ENCODE peak calls at places on chromosome 15, in seven cellular contexts. X is IMR-90, Y is mesenchymal stem cell, E is H9, Z is trophoblast cell, R is neuronal stem cell, O is H1. J is an unnamed sample. For H3K4me1, the result is how much of the 10 kb centered on the place peaks cover.

GRCh38 chr15:47820780-47821319 is 103.5 kb downstream of the SEMA6D start:
- DNase-seq in X (peak), Y (peak), E (no peak), Z (no peak), R (no peak), O (no peak), J (no peak)

GRCh38 chr15:62791694-62792093 is 250.9 kb upstream of the TPM1 start:
- DNase-seq in X (no peak), Y (no peak), E (no peak), Z (no peak), R (no peak), O (no peak), J (no peak)

GRCh38 chr15:38886315-38887163 is 321.9 kb upstream of the RASGRP1 start:
- DNase-seq in X (peak), Y (peak), E (no peak), Z (peak), R (no peak), O (no peak), J (no peak)

GRCh38 chr15:73014904-73015303 is 37.4 kb upstream of the NEO1 start:
- DNase-seq in X (no peak), Y (no peak), E (no peak), Z (no peak), R (no peak), O (no peak), J (no peak)

GRCh38 chr15:29242466-29243242 is 27.0 kb downstream of the NSMCE3 start:
- DNase-seq in X (peak), Y (no peak), E (no peak), Z (no peak), R (no peak), O (no peak), J (no peak)

GRCh38 chr15:101451192-101451799 is 38.2 kb downstream of the PCSK6 start:
- DNase-seq in X (no peak), Y (peak), E (no peak), Z (peak), R (no peak), O (no peak), J (no peak)

GRCh38 chr15:99180287-99180962 is 69.0 kb downstream of the TTC23 start:
- DNase-seq in X (no peak), Y (no peak), E (no peak), Z (no peak), R (no peak), O (no peak), J (no peak)

GRCh38 chr15:48682949-48683651 is 37.6 kb upstream of the FBN1 start:
- DNase-seq in X (peak), Y (peak), E (no peak), Z (peak), R (no peak), O (no peak), J (no peak)

GRCh38 chr15:44788748-44789147 is 52.4 kb downstream of the TRIM69 start:
- DNase-seq in X (no peak), Y (no peak), E (no peak), Z (no peak), R (no peak), O (no peak), J (no peak)

GRCh38 chr15:29838352-29839010 is 16.2 kb upstream of the TJP1 start:
- DNase-seq in X (no peak), Y (no peak), E (no peak), Z (no peak), R (no peak), O (no peak), J (no peak)

GRCh38 chr15:60379466-60380274 is 18.1 kb downstream of the ANXA2 start:
- DNase-seq in X (peak), Y (peak), E (no peak), Z (peak), R (no peak), O (no peak), J (peak)

GRCh38 chr15:90463381-90463780 is 66.3 kb upstream of the CRTC3 start:
- DNase-seq in X (peak), Y (peak), E (no peak), Z (no peak), R (no peak), O (no peak), J (no peak)

GRCh38 chr15:99842071-99842470 is 108.8 kb upstream of the LYSMD4 start:
- DNase-seq in X (no peak), Y (no peak), E (no peak), Z (no peak), R (no peak), O (no peak), J (no peak)

GRCh38 chr15:99616129-99616528 is 50.3 kb downstream of the MEF2A start:
- DNase-seq in X (no peak), Y (no peak), E (no peak), Z (no peak), R (no peak), O (no peak), J (no peak)

GRCh38 chr15:44148580-44148979 is 46.5 kb downstream of the FRMD5 start:
- DNase-seq in X (no peak), Y (no peak), E (no peak), Z (no peak), R (no peak), O (no peak), J (no peak)

GRCh38 chr15:45333550-45333949 is 44.8 kb downstream of the GATM start:
- DNase-seq in X (peak), Y (peak), E (no peak), Z (no peak), R (no peak), O (no peak), J (no peak)

GRCh38 chr15:45521596-45522167 is 873 bp downstream of the SLC30A4 start:
- DNase-seq in X (no peak), Y (no peak), E (no peak), Z (no peak), R (peak), O (no peak), J (no peak)

GRCh38 chr15:51135276-51135675 is 40.6 kb upstream of the TNFAIP8L3 start:
- DNase-seq in X (no peak), Y (no peak), E (no peak), Z (no peak), R (no peak), O (no peak), J (no peak)

GRCh38 chr15:69324031-69324430 is 25.3 kb downstream of the PAQR5 start:
- DNase-seq in X (no peak), Y (no peak), E (no peak), Z (no peak), R (no peak), O (no peak), J (no peak)

GRCh38 chr15:76991741-76992645 is 2.9 kb upstream of the PSTPIP1 start:
- DNase-seq in X (no peak), Y (no peak), E (peak), Z (no peak), R (no peak), O (no peak), J (no peak)

GRCh38 chr15:82621970-82622369 is 25.2 kb downstream of the CPEB1 start:
- DNase-seq in X (no peak), Y (no peak), E (peak), Z (no peak), R (no peak), O (no peak), J (peak)

GRCh38 chr15:101539930-101540329 is 50.4 kb upstream of the PCSK6 start:
- DNase-seq in X (no peak), Y (no peak), E (peak), Z (no peak), R (no peak), O (no peak), J (no peak)

GRCh38 chr15:89513284-89513683 is 16.9 kb upstream of the RHCG start:
- DNase-seq in X (no peak), Y (no peak), E (no peak), Z (no peak), R (no peak), O (no peak), J (no peak)

GRCh38 chr15:55768670-55769185 is 25.8 kb upstream of the PRTG start:
- DNase-seq in X (no peak), Y (no peak), E (no peak), Z (peak), R (peak), O (no peak), J (peak)

GRCh38 chr15:48292458-48292857 is 38.8 kb upstream of the DUT start:
- DNase-seq in X (no peak), Y (no peak), E (no peak), Z (no peak), R (no peak), O (no peak), J (peak)

GRCh38 chr15:89662893-89663673 is 7.8 kb upstream of the KIF7 start:
- DNase-seq in X (peak), Y (peak), E (peak), Z (peak), R (no peak), O (no peak), J (peak)

GRCh38 chr15:46416544-46416943 is 781.7 kb downstream of the SQOR start:
- DNase-seq in X (no peak), Y (no peak), E (no peak), Z (no peak), R (no peak), O (no peak), J (no peak)

GRCh38 chr15:99963096-99963825 is 230.0 kb upstream of the LYSMD4 start:
- DNase-seq in X (no peak), Y (peak), E (no peak), Z (no peak), R (no peak), O (no peak), J (no peak)

GRCh38 chr15:78228356-78228996 is 5.9 kb downstream of the ACSBG1 start:
- DNase-seq in X (no peak), Y (no peak), E (no peak), Z (no peak), R (no peak), O (no peak), J (no peak)

GRCh38 chr15:55742498-55742926 is 440 bp downstream of the PRTG start:
- DNase-seq in X (peak), Y (peak), E (no peak), Z (no peak), R (no peak), O (no peak), J (no peak)

GRCh38 chr15:99042909-99043308 is 35.3 kb upstream of the PGPEP1L start:
- DNase-seq in X (no peak), Y (no peak), E (no peak), Z (no peak), R (no peak), O (no peak), J (no peak)

GRCh38 chr15:66897381-66897780 is 168.0 kb upstream of the SMAD3 start:
- DNase-seq in X (no peak), Y (no peak), E (no peak), Z (no peak), R (no peak), O (no peak), J (no peak)
- H3K4me1 ChIP-seq in X (under half), Y (under half), E (under half), Z (under half), R (under half), O (under half), J (under half)

DNA sequence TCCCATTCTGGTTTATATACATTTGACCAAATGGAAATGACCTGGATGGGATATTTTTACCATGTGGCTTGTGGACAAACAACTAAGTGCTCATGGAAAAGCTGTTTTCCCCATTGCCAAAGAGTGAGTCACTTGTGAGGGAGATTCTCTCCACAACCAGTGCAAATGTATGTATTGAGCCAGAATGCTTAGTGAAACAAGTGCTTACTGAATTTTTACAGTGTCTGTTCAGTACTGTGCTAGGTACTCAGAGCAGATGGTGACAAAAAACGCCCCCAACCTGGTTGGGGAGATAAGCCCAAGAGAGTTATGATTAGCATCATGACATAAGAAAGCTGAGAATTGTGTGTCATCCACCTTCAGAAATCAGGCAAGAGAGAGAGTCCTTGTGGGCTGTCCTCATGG is 2.3 kb downstream of the CHP1 start:
- DNase-seq in X (peak), Y (peak), E (no peak), Z (peak), R (no peak), O (no peak), J (no peak)
- H2AK5ac ChIP-seq in X (no peak), Y (no peak), E (no peak), Z (no peak), R (no peak), O (no peak), J (no peak)

GRCh38 chr15:64703632-64703959 is 71.8 kb downstream of the RBPMS2 start:
- DNase-seq in X (no peak), Y (no peak), E (no peak), Z (no peak), R (no peak), O (no peak), J (peak)
- H3K4me1 ChIP-seq in X (under half), Y (under half), E (under half), Z (under half), R (under half), O (under half), J (under half)

DNA sequence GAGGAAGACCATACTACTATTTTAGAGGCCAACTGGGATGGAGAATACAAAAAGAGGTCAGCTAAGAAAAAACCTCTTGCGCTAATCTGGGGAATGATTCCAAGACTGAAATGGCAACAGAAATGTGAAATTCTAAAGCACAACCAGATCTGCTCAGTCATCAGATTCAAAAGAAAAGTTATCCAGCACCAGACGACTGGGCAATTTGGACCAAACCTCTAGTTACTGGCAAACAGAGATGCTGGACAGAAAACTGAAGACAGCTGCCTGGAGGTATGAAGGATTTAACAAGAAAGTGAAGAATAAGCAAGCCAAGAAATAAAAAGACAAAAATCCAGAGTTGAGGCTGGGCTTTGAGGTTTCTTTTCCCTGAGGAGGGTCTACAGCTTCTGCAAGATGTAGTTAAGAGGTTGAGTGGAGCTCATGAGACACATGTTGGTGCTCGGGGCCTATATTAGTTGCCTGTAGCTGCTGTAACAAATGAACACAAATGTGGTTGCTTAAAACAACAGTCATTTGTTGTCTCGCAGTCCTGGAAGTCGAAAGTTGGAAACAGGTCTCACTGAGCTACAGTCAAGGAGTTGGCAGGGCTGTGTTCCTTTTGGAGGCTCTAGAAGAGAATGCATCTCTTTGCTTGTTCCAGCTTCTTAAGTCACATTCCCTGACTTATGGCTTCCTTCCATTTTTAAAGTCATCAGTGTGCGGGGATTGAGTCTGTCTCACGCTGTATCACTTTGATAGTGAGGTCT is 119.8 kb downstream of the ATP10A start:
- DNase-seq in X (peak), Y (no peak), E (no peak), Z (no peak), R (no peak), O (no peak), J (no peak)
- H2AK5ac ChIP-seq in X (no peak), Y (no peak), E (no peak), Z (no peak), R (no peak), O (no peak), J (no peak)

GRCh38 chr15:49718846-49719245 is 98.0 kb downstream of the DTWD1 start:
- DNase-seq in X (no peak), Y (no peak), E (no peak), Z (no peak), R (no peak), O (no peak), J (no peak)

GRCh38 chr15:49718234-49718633 is 97.4 kb downstream of the DTWD1 start:
- DNase-seq in X (peak), Y (peak), E (no peak), Z (no peak), R (no peak), O (no peak), J (no peak)

GRCh38 chr15:49715213-49715612 is 94.4 kb downstream of the DTWD1 start:
- DNase-seq in X (no peak), Y (no peak), E (no peak), Z (no peak), R (no peak), O (no peak), J (no peak)

GRCh38 chr15:49712846-49713450 is 92.1 kb downstream of the DTWD1 start:
- DNase-seq in X (no peak), Y (no peak), E (no peak), Z (no peak), R (no peak), O (no peak), J (peak)

GRCh38 chr15:49715701-49716100 is 94.9 kb downstream of the DTWD1 start:
- DNase-seq in X (no peak), Y (no peak), E (no peak), Z (no peak), R (no peak), O (no peak), J (no peak)
- H3K4me1 ChIP-seq in X (under half), Y (under half), E (under half), Z (under half), R (under half), O (under half), J (under half)

GRCh38 chr15:58458076-58458475 is 26.3 kb downstream of the LIPC start:
- DNase-seq in X (no peak), Y (peak), E (no peak), Z (no peak), R (no peak), O (no peak), J (no peak)
- H2AK5ac ChIP-seq in X (peak), Y (peak), E (no peak), Z (no peak), R (no peak), O (no peak), J (no peak)

GRCh38 chr15:65092911-65093792 is 16.6 kb downstream of the KBTBD13 start:
- DNase-seq in X (no peak), Y (no peak), E (peak), Z (no peak), R (no peak), O (no peak), J (no peak)

GRCh38 chr15:65095747-65096104 is 19.2 kb downstream of the KBTBD13 start:
- DNase-seq in X (no peak), Y (no peak), E (no peak), Z (no peak), R (no peak), O (no peak), J (no peak)

GRCh38 chr15:65095011-65095746 is 18.6 kb downstream of the KBTBD13 start:
- DNase-seq in X (no peak), Y (no peak), E (no peak), Z (no peak), R (no peak), O (no peak), J (no peak)

GRCh38 chr15:65092046-65092770 is 15.7 kb downstream of the KBTBD13 start:
- DNase-seq in X (no peak), Y (no peak), E (no peak), Z (no peak), R (no peak), O (no peak), J (no peak)

GRCh38 chr15:65094294-65094995 is 17.9 kb downstream of the KBTBD13 start:
- DNase-seq in X (no peak), Y (no peak), E (no peak), Z (no peak), R (no peak), O (no peak), J (no peak)
- H3K4me1 ChIP-seq in X (under half), Y (under half), E (under half), Z (under half), R (under half), O (under half), J (under half)

GRCh38 chr15:52243697-52244555 is 51.7 kb downstream of the MYO5C start:
- DNase-seq in X (no peak), Y (no peak), E (no peak), Z (no peak), R (no peak), O (no peak), J (no peak)
- H2AK5ac ChIP-seq in X (no peak), Y (no peak), E (no peak), Z (no peak), R (no peak), O (no peak), J (no peak)

J was measured in mesendoderm.